ENCODE peak calls at places on chromosomes 12 and 14, in nine cellular contexts. I is testis, X is Peyer's patch, N is suprapubic skin, H is lower leg skin, G is adrenal gland, A is transverse colon, W is heart left ventricle, V is IMR-90. Y is an unnamed sample.

GRCh38 chr12:124296916-124297351 is 2.0 kb downstream of the RFLNA start:
- DNase-seq in I (no peak), X (no peak), N (no peak), H (no peak), G (no peak), A (peak), W (no peak), V (no peak), Y (no peak)

GRCh38 chr14:67335781-67336180 is 23.8 kb downstream of the ATP6V1D start:
- DNase-seq in I (no peak), X (no peak), N (no peak), H (no peak), G (no peak), A (no peak), W (no peak), V (peak), Y (no peak)

GRCh38 chr14:54000341-54000811 is 43.8 kb upstream of the BMP4 start:
- DNase-seq in I (no peak), X (no peak), N (no peak), H (no peak), G (no peak), A (no peak), W (no peak), V (peak), Y (no peak)

GRCh38 chr12:52667509-52667908 is 12.7 kb downstream of the KRT1 start:
- DNase-seq in I (no peak), X (no peak), N (no peak), H (no peak), G (no peak), A (no peak), W (no peak), V (no peak), Y (no peak)

GRCh38 chr12:58310828-58311273 is 369.5 kb downstream of the ATP23 start:
- DNase-seq in I (no peak), X (no peak), N (no peak), H (no peak), G (no peak), A (no peak), W (no peak), V (peak), Y (peak)

GRCh38 chr14:31127690-31128089 is 79.9 kb downstream of the HECTD1 start:
- DNase-seq in I (no peak), X (no peak), N (no peak), H (no peak), G (no peak), A (no peak), W (no peak), V (no peak), Y (no peak)

GRCh38 chr12:84336231-84336630 is 576.4 kb downstream of the SLC6A15 start:
- DNase-seq in I (no peak), X (no peak), N (no peak), H (no peak), G (no peak), A (no peak), W (no peak), V (peak), Y (no peak)

GRCh38 chr12:43815416-43815815 is 9.3 kb upstream of the TWF1 start:
- DNase-seq in I (no peak), X (no peak), N (no peak), H (no peak), G (no peak), A (peak), W (no peak), V (no peak), Y (no peak)

GRCh38 chr14:96037891-96038557 is 1.1 kb upstream of the C14orf132 start:
- DNase-seq in I (no peak), X (no peak), N (no peak), H (peak), G (no peak), A (peak), W (peak), V (no peak), Y (peak)

GRCh38 chr14:21039059-21039422 is 3.1 kb upstream of the RNASE7 start:
- DNase-seq in I (peak), X (peak), N (peak), H (peak), G (peak), A (peak), W (peak), V (peak), Y (no peak)

GRCh38 chr14:68771631-68772030 is 21.2 kb downstream of the ZFP36L1 start:
- DNase-seq in I (no peak), X (no peak), N (no peak), H (no peak), G (peak), A (no peak), W (peak), V (no peak), Y (no peak)

GRCh38 chr12:32217354-32218310 is 111.0 kb downstream of the BICD1 start:
- DNase-seq in I (no peak), X (no peak), N (no peak), H (no peak), G (peak), A (peak), W (no peak), V (peak), Y (peak)

GRCh38 chr14:22824711-22825359 is 4.9 kb upstream of the MRPL52 start:
- DNase-seq in I (no peak), X (no peak), N (no peak), H (peak), G (no peak), A (no peak), W (no peak), V (peak), Y (peak)

GRCh38 chr14:50542941-50543418 is 10.6 kb upstream of the MAP4K5 start:
- DNase-seq in I (peak), X (peak), N (no peak), H (no peak), G (no peak), A (peak), W (no peak), V (peak), Y (no peak)

GRCh38 chr12:12481636-12482035 is 81.0 kb downstream of the DUSP16 start:
- DNase-seq in I (no peak), X (no peak), N (no peak), H (no peak), G (no peak), A (no peak), W (no peak), V (no peak), Y (no peak)

GRCh38 chr14:102140027-102140749 is 491 bp downstream of the WDR20 start:
- DNase-seq in I (peak), X (peak), N (peak), H (no peak), G (peak), A (peak), W (peak), V (no peak), Y (peak)

GRCh38 chr12:685388-685787 is 22.1 kb upstream of the NINJ2 start:
- DNase-seq in I (peak), X (peak), N (no peak), H (no peak), G (peak), A (peak), W (no peak), V (peak), Y (no peak)

GRCh38 chr14:35855886-35856481 is 29.8 kb downstream of the BRMS1L start:
- DNase-seq in I (no peak), X (no peak), N (no peak), H (no peak), G (no peak), A (no peak), W (no peak), V (no peak), Y (no peak)

GRCh38 chr12:3553681-3554546 is 62.9 kb downstream of the PRMT8 start:
- DNase-seq in I (no peak), X (no peak), N (peak), H (peak), G (no peak), A (no peak), W (no peak), V (no peak), Y (no peak)

GRCh38 chr12:96698521-96698920 is 208.5 kb upstream of the NEDD1 start:
- DNase-seq in I (no peak), X (no peak), N (no peak), H (no peak), G (no peak), A (no peak), W (no peak), V (no peak), Y (no peak)

GRCh38 chr12:64203036-64203435 is 19.1 kb downstream of the KICS2 start:
- DNase-seq in I (no peak), X (no peak), N (no peak), H (no peak), G (no peak), A (no peak), W (no peak), V (no peak), Y (no peak)

GRCh38 chr14:63840981-63841380 is 11.8 kb upstream of the SYNE2 start:
- DNase-seq in I (peak), X (peak), N (no peak), H (no peak), G (no peak), A (peak), W (no peak), V (no peak), Y (no peak)

GRCh38 chr14:96098309-96098998 is 59.3 kb downstream of the C14orf132 start:
- DNase-seq in I (peak), X (peak), N (peak), H (peak), G (peak), A (no peak), W (no peak), V (peak), Y (peak)

GRCh38 chr14:34052658-34053014 is 101.8 kb upstream of the EGLN3 start:
- DNase-seq in I (no peak), X (no peak), N (no peak), H (no peak), G (no peak), A (no peak), W (no peak), V (no peak), Y (peak)

GRCh38 chr12:107891967-107892366 is 117.5 kb downstream of the ASCL4 start:
- DNase-seq in I (peak), X (no peak), N (no peak), H (no peak), G (no peak), A (no peak), W (no peak), V (peak), Y (no peak)

GRCh38 chr12:52836042-52836466 is 1.9 kb upstream of the KRT79 start:
- DNase-seq in I (no peak), X (no peak), N (no peak), H (no peak), G (no peak), A (no peak), W (no peak), V (peak), Y (peak)

GRCh38 chr12:98719515-98720504 is 74.7 kb downstream of the APAF1 start:
- DNase-seq in I (no peak), X (no peak), N (no peak), H (no peak), G (no peak), A (no peak), W (no peak), V (no peak), Y (no peak)

GRCh38 chr12:19771858-19772257 is 332.6 kb downstream of the AEBP2 start:
- DNase-seq in I (no peak), X (no peak), N (no peak), H (no peak), G (no peak), A (no peak), W (no peak), V (peak), Y (no peak)

GRCh38 chr14:93943052-93943451 is 15.9 kb downstream of the FAM181A start:
- DNase-seq in I (no peak), X (no peak), N (no peak), H (no peak), G (no peak), A (no peak), W (no peak), V (peak), Y (no peak)

GRCh38 chr14:103530390-103530789 is 1.4 kb downstream of the TRMT61A start:
- DNase-seq in I (no peak), X (no peak), N (no peak), H (no peak), G (no peak), A (no peak), W (no peak), V (peak), Y (no peak)

GRCh38 chr14:52802597-52802996 is 11.2 kb upstream of the GNPNAT1 start:
- DNase-seq in I (no peak), X (no peak), N (no peak), H (no peak), G (no peak), A (no peak), W (no peak), V (peak), Y (no peak)

GRCh38 chr14:23101213-23101970 is 3.4 kb downstream of the CIROP start:
- DNase-seq in I (no peak), X (no peak), N (peak), H (peak), G (no peak), A (no peak), W (no peak), V (no peak), Y (no peak)

GRCh38 chr12:123118397-123118945 is 32.4 kb downstream of the PITPNM2 start:
- DNase-seq in I (no peak), X (no peak), N (no peak), H (no peak), G (no peak), A (peak), W (no peak), V (peak), Y (no peak)

GRCh38 chr12:102430661-102431060 is 49.7 kb downstream of the IGF1 start:
- DNase-seq in I (no peak), X (no peak), N (no peak), H (no peak), G (no peak), A (no peak), W (no peak), V (peak), Y (no peak)

GRCh38 chr12:47078733-47079364 is 572 bp upstream of the PCED1B start:
- DNase-seq in I (peak), X (peak), N (no peak), H (peak), G (peak), A (peak), W (peak), V (peak), Y (peak)
- TF ChIP-seq POLR2A in I (no peak), X (no peak), N (no peak), H (no peak), G (peak), A (no peak), W (no peak), V (peak), Y (no peak)

DNA sequence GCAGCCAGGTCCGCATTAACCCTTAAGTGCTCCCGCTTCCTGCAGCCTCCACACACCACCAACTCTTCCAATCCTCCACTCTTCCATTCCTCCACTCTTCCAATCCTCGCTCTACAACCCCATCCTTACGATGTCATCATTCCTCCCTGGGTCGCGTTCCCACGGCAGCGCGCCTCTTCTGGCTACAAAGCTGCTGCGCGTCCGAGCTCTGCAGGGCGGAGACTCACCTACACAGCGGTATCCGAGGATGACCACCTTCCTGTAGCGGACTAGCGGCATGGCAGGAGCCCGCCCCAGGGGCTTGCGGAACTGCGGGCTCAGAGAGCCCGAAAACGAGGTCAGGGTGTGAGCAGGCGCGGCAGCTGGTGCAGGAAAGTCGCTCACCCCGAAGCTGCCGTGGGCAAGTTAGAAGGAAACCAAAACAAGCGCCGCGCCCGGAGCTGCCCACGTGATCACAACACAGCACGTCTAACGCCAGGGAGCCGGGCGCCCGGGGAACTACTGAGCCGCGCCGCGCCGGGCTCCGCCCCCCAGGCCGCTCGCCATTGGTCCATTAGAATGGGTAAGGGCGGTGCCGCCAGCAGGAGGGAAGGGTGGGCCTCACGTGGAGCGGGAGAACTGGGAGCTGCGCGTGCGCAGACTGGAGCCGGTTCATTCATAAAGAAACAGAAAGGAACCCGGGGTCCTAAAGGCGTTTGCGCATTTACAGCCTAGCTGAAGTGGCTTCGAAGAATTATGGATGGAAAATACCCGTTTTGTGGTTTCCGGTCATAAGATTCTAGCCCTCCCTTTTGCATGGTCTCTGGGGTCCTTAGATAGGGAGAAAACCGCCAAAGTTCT is at the start of gene RHEBL1:
- DNase-seq in I (peak), X (peak), N (peak), H (peak), G (peak), A (peak), W (peak), V (peak), Y (peak)
- TF ChIP-seq POLR2A in I (no peak), X (no peak), N (no peak), H (no peak), G (peak), A (peak), W (peak), V (no peak), Y (no peak)

GRCh38 chr12:9640024-9640423 is 29.5 kb upstream of the CLEC2D start:
- DNase-seq in I (no peak), X (no peak), N (no peak), H (no peak), G (no peak), A (no peak), W (no peak), V (no peak), Y (no peak)
- TF ChIP-seq POLR2A in I (no peak), X (no peak), N (no peak), H (no peak), G (no peak), A (no peak), W (no peak), V (no peak), Y (no peak)

DNA sequence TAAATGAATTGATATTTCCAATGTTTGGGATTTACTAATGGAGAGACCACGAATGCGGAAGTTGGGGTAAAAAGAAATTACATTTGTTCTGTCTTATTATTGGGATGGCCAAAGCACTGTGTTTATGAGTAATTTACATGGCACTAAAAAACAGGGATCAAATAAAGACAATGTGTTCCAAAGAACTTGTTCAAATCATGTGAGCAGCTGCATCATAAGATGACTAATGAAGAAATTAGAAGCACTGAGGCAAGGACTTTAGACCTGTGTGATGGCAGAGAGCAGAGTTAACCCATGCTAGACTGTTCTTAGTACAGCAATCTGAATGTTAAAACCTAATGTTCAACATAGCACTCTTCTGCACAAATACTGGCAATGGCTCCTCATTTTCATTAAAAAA is 34.3 kb upstream of the DCN start:
- DNase-seq in I (no peak), X (no peak), N (no peak), H (no peak), G (no peak), A (no peak), W (no peak), V (peak), Y (no peak)
- TF ChIP-seq POLR2A in I (no peak), X (no peak), N (no peak), H (no peak), G (no peak), A (no peak), W (no peak), V (no peak), Y (no peak)

DNA sequence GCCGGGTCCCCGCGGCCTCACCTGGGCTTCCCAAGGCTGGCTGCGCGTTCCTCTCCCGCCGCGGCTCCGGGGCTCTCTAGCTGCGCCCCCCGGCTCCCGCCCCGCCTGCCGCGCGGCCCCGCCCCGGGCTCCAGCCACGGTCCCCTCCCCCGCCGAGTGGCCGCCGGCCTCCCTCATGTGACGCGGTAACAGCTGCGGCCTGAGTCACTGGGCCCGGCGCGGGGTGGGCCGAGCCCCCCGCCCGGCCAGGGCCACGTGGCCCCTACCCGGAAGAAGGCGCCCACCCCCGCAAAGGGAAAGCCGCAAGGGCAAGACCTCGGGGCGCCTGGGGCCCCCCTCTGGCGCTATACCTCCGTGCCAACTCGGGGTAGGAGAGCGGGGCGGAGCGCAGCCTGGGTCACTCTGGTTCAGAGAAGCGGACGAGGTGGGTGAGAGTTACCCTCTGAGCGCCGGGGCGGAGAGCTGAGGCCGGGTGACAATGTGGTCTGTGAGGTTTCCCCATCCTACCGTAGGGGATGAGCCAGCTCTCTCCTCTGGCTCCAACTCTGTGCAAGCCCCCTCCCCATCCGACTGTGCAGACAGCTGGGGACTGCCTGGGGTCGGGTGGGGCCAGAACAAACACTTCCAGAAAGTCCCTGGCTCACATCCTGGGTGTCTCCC is at the start of gene CD63:
- DNase-seq in I (peak), X (peak), N (peak), H (peak), G (peak), A (peak), W (peak), V (peak), Y (peak)
- TF ChIP-seq POLR2A in I (peak), X (peak), N (peak), H (peak), G (peak), A (peak), W (peak), V (peak), Y (peak)

DNA sequence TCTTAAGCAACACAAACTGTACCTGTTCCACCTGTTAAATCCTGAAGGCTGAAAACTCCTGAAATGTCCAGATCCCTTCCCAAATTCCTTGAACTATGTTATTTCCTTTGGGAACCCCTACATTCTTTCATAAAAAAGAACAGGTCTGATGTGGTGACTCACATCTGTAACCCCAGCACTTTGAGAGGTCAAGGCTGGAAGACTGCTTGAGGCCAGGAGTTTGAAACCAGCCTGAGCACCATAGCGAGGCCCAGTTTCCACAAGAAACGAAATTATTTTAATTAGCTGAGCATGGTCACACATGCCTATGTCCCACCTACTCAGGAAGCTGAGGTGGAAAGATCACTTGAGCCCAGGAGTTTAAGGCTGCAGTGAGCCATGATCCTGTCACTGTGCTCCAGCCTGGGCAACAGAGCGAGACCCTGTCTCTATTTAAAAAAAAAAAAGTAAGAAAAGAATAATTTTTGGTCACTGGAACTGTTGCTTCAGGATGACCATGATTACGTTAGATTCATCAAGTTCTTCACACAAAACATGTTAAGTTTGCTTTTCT is 84.3 kb downstream of the PHLDA1 start:
- DNase-seq in I (no peak), X (no peak), N (no peak), H (no peak), G (no peak), A (no peak), W (no peak), V (no peak), Y (no peak)
- TF ChIP-seq POLR2A in I (no peak), X (no peak), N (no peak), H (no peak), G (no peak), A (no peak), W (no peak), V (no peak), Y (no peak)

Y was measured in H54.